ENCODE peak calls at places on chromosomes 1 and 21, in six cellular contexts. G is activated CD4-positive, alpha-beta T cell treated with anti-CD3 and anti-CD28 coated beads, Interleukin-2, amount 50 U/mL, for 1 hour; S is H54; P is anterior cingulate cortex; L is left ventricle myocardium inferior; K is IMR-90. R is an unnamed sample.

GRCh38 chr1:153778824-153779519 is 3.8 kb downstream of the SLC27A3 start:
- DNase-seq in G (no peak), S (no peak), P (no peak), L (no peak), K (no peak), R (no peak)

GRCh38 chr1:1630191-1630964 is 1.6 kb upstream of the MMP23B start:
- DNase-seq in G (peak), S (no peak), P (no peak), L (peak), K (no peak), R (peak)

GRCh38 chr1:7712731-7713323 is 58.3 kb upstream of the VAMP3 start:
- DNase-seq in G (no peak), S (no peak), P (no peak), L (no peak), K (no peak), R (no peak)

GRCh38 chr1:167518331-167518700 is at the start of gene CD247:
- DNase-seq in G (peak), S (no peak), P (no peak), L (no peak), K (no peak), R (no peak)

GRCh38 chr1:17620448-17620847 is 81.0 kb downstream of the ARHGEF10L start:
- DNase-seq in G (no peak), S (no peak), P (no peak), L (no peak), K (no peak), R (no peak)

GRCh38 chr1:198729195-198729863 is 90.5 kb downstream of the PTPRC start:
- DNase-seq in G (no peak), S (no peak), P (no peak), L (no peak), K (no peak), R (no peak)

GRCh38 chr1:32468791-32469190 is 3.9 kb downstream of the ZBTB8B start:
- DNase-seq in G (no peak), S (no peak), P (no peak), L (no peak), K (no peak), R (no peak)

GRCh38 chr1:188822248-188822647 is 1655.4 kb downstream of the BRINP3 start:
- DNase-seq in G (no peak), S (no peak), P (no peak), L (no peak), K (peak), R (no peak)

GRCh38 chr21:16741228-16741665 is 771.6 kb upstream of the CXADR start:
- DNase-seq in G (no peak), S (no peak), P (peak), L (peak), K (no peak), R (no peak)

GRCh38 chr1:94698341-94698740 is 121.8 kb upstream of the SLC44A3 start:
- DNase-seq in G (no peak), S (no peak), P (no peak), L (no peak), K (peak), R (no peak)

GRCh38 chr1:114079596-114080190 is 74.0 kb downstream of the SYT6 start:
- DNase-seq in G (no peak), S (no peak), P (no peak), L (no peak), K (no peak), R (no peak)

GRCh38 chr1:234886081-234886874 is 242.4 kb downstream of the TOMM20 start:
- DNase-seq in G (no peak), S (no peak), P (no peak), L (no peak), K (no peak), R (no peak)

GRCh38 chr1:179369751-179370341 is 4.1 kb downstream of the AXDND1 start:
- DNase-seq in G (peak), S (peak), P (no peak), L (no peak), K (peak), R (no peak)

GRCh38 chr1:162666006-162666645 is 33.9 kb downstream of the DDR2 start:
- DNase-seq in G (no peak), S (no peak), P (no peak), L (no peak), K (no peak), R (no peak)

GRCh38 chr1:170692866-170693575 is 29.1 kb downstream of the PRRX1 start:
- DNase-seq in G (no peak), S (no peak), P (no peak), L (no peak), K (peak), R (no peak)

GRCh38 chr1:193068013-193068412 is 8.6 kb downstream of the RO60 start:
- DNase-seq in G (no peak), S (no peak), P (no peak), L (no peak), K (no peak), R (no peak)

GRCh38 chr1:94411217-94411616 is 7.0 kb upstream of the ABCD3 start:
- DNase-seq in G (no peak), S (no peak), P (no peak), L (no peak), K (no peak), R (no peak)

GRCh38 chr1:158353333-158354038 is at the start of gene CD1E:
- DNase-seq in G (no peak), S (no peak), P (no peak), L (no peak), K (no peak), R (no peak)

GRCh38 chr21:45041351-45041805 is 33.0 kb upstream of the ADARB1 start:
- DNase-seq in G (no peak), S (no peak), P (no peak), L (peak), K (peak), R (peak)

GRCh38 chr1:169949139-169949538 is 55.4 kb upstream of the SCYL3 start:
- DNase-seq in G (no peak), S (no peak), P (no peak), L (no peak), K (peak), R (no peak)

GRCh38 chr1:91683598-91683951 is 182.9 kb downstream of the CDC7 start:
- DNase-seq in G (no peak), S (no peak), P (no peak), L (peak), K (no peak), R (no peak)

GRCh38 chr1:30379684-30380624 is 343.4 kb downstream of the MATN1 start:
- DNase-seq in G (peak), S (peak), P (peak), L (no peak), K (peak), R (no peak)

GRCh38 chr1:162291000-162291399 is 85.7 kb downstream of the SPATA46 start:
- DNase-seq in G (no peak), S (no peak), P (no peak), L (no peak), K (no peak), R (no peak)

GRCh38 chr1:152673016-152673415 is 2.1 kb upstream of the LCE2C start:
- DNase-seq in G (no peak), S (no peak), P (no peak), L (no peak), K (no peak), R (no peak)

GRCh38 chr1:9822897-9823692 is 670 bp downstream of the CLSTN1 start:
- DNase-seq in G (peak), S (peak), P (no peak), L (peak), K (peak), R (no peak)

GRCh38 chr1:162023547-162024501 is at the start of gene OLFML2B:
- DNase-seq in G (peak), S (peak), P (peak), L (peak), K (peak), R (peak)

GRCh38 chr1:109404838-109405237 is 7.1 kb upstream of the SORT1 start:
- DNase-seq in G (no peak), S (no peak), P (no peak), L (no peak), K (no peak), R (no peak)

GRCh38 chr1:219367496-219367895 is 193.8 kb downstream of the LYPLAL1 start:
- DNase-seq in G (no peak), S (no peak), P (no peak), L (no peak), K (no peak), R (no peak)

GRCh38 chr1:226121587-226122400 is 59.3 kb downstream of the H3-3A start:
- DNase-seq in G (peak), S (peak), P (no peak), L (peak), K (peak), R (peak)

GRCh38 chr1:57089855-57090254 is 124.0 kb upstream of the C8B start:
- DNase-seq in G (no peak), S (no peak), P (no peak), L (no peak), K (no peak), R (no peak)

GRCh38 chr1:47432071-47433036 is 5.5 kb upstream of the FOXD2 start:
- DNase-seq in G (peak), S (peak), P (peak), L (peak), K (peak), R (peak)

GRCh38 chr1:162004441-162004950 is 19.2 kb downstream of the OLFML2B start:
- DNase-seq in G (no peak), S (no peak), P (no peak), L (no peak), K (no peak), R (no peak)

GRCh38 chr1:32818804-32819541 is 1.5 kb downstream of the S100PBP start:
- DNase-seq in G (no peak), S (no peak), P (no peak), L (no peak), K (no peak), R (no peak)

GRCh38 chr1:192595299-192595698 is 19.7 kb downstream of the RGS1 start:
- DNase-seq in G (no peak), S (no peak), P (no peak), L (no peak), K (no peak), R (no peak)

GRCh38 chr1:221837886-221838285 is 96.0 kb upstream of the DUSP10 start:
- DNase-seq in G (no peak), S (no peak), P (no peak), L (no peak), K (no peak), R (no peak)

GRCh38 chr1:75503221-75503974 is 107.5 kb downstream of the SLC44A5 start:
- DNase-seq in G (no peak), S (no peak), P (no peak), L (no peak), K (no peak), R (no peak)